ENCODE peak calls at places on chromosomes 4 and X, in six cellular contexts. X, H, K, D, J and N are unnamed samples.

GRCh38 chrX:47191806-47192401 is 1.7 kb upstream of the UBA1 start:
- DNase-seq in X (no peak), D (no peak), H (no peak), J (no peak), K (no peak), N (no peak)

GRCh38 chr4:56505269-56506109 is at the start of gene ARL9:
- DNase-seq in J (peak), D (peak), X (peak), K (peak), H (peak), N (peak)

GRCh38 chr4:112817933-112818921 is 181.3 kb downstream of the LARP7 start:
- DNase-seq in H (peak), X (peak), D (peak), J (no peak), K (peak), N (peak)

GRCh38 chrX:36908801-36909403 is 99.3 kb upstream of the FAM47C start:
- DNase-seq in D (no peak), H (no peak), K (peak), X (no peak), J (no peak), N (peak)

GRCh38 chr4:21830272-21830671 is 118.3 kb downstream of the KCNIP4 start:
- DNase-seq in H (no peak), X (no peak), D (no peak), J (no peak), K (peak), N (no peak)

GRCh38 chr4:73856518-73856917 is 3.4 kb downstream of the PF4V1 start:
- DNase-seq in X (no peak), D (no peak), J (no peak), H (no peak), K (peak), N (peak)

GRCh38 chrX:65706041-65706828 is 38.8 kb downstream of the MSN start:
- DNase-seq in H (peak), D (peak), J (peak), X (no peak), K (peak), N (peak)

GRCh38 chr4:113004655-113005054 is 44.8 kb upstream of the ANK2 start:
- DNase-seq in H (no peak), X (no peak), K (no peak), J (no peak), D (no peak), N (no peak)

GRCh38 chr4:1011022-1011694 is at the start of gene FGFRL1:
- DNase-seq in K (peak), X (peak), D (peak), H (peak), J (peak), N (peak)

GRCh38 chr4:153931804-153932203 is 142.9 kb upstream of the SFRP2 start:
- DNase-seq in D (no peak), H (no peak), J (no peak), X (no peak), K (peak), N (no peak)

GRCh38 chr4:2186133-2186864 is 55.6 kb downstream of the HAUS3 start:
- DNase-seq in H (peak), J (no peak), K (peak), D (no peak), X (peak), N (peak)

GRCh38 chr4:4308800-4309441 is 18.9 kb downstream of the ZBTB49 start:
- DNase-seq in D (no peak), J (no peak), H (no peak), X (no peak), K (peak), N (peak)

GRCh38 chrX:28498658-28499057 is 88.6 kb upstream of the IL1RAPL1 start:
- DNase-seq in K (peak), H (no peak), J (no peak), D (no peak), X (no peak), N (no peak)

GRCh38 chr4:158861766-158862165 is 92.9 kb downstream of the FNIP2 start:
- DNase-seq in J (no peak), D (no peak), K (no peak), H (no peak), X (no peak), N (no peak)

GRCh38 chrX:145405012-145405411 is 157.7 kb downstream of the SPANXN1 start:
- DNase-seq in D (peak), J (no peak), H (no peak), X (no peak), K (peak), N (no peak)

GRCh38 chrX:63809158-63809557 is 24.1 kb upstream of the ARHGEF9 start:
- DNase-seq in K (no peak), X (no peak), J (no peak), D (no peak), H (no peak), N (no peak)

GRCh38 chr4:7160439-7160838 is 31.9 kb upstream of the SORCS2 start:
- DNase-seq in D (no peak), J (no peak), K (no peak), H (peak), X (no peak), N (no peak)

GRCh38 chr4:47251363-47252135 is 212.0 kb downstream of the COMMD8 start:
- DNase-seq in X (no peak), K (no peak), H (no peak), J (no peak), D (no peak), N (no peak)

GRCh38 chr4:38920186-38920585 is 52.6 kb downstream of the FAM114A1 start:
- DNase-seq in D (no peak), J (no peak), X (no peak), K (no peak), H (no peak), N (no peak)

GRCh38 chr4:15893967-15894366 is 44.6 kb downstream of the FGFBP1 start:
- DNase-seq in D (no peak), H (peak), K (peak), X (no peak), J (no peak), N (peak)

GRCh38 chr4:140037353-140038030 is 116.5 kb downstream of the MAML3 start:
- DNase-seq in H (no peak), K (peak), X (no peak), D (no peak), J (no peak), N (peak)

GRCh38 chr4:106694232-106694631 is 325.7 kb upstream of the GIMD1 start:
- DNase-seq in H (no peak), J (no peak), X (no peak), K (no peak), D (no peak), N (no peak)

GRCh38 chr4:1862055-1862911 is 6.3 kb upstream of the LETM1 start:
- DNase-seq in D (peak), J (no peak), K (no peak), H (no peak), X (no peak), N (no peak)

GRCh38 chr4:122766353-122766705 is 33.8 kb downstream of the BBS12 start:
- DNase-seq in J (no peak), H (no peak), K (no peak), X (no peak), D (no peak), N (no peak)

GRCh38 chrX:111779582-111779981 is 96.4 kb upstream of the TRPC5OS start:
- DNase-seq in K (peak), D (no peak), J (no peak), H (no peak), X (no peak), N (no peak)

GRCh38 chr4:42655921-42656735 is 777 bp downstream of the ATP8A1 start:
- DNase-seq in X (peak), D (peak), J (peak), H (peak), K (no peak), N (no peak)

GRCh38 chrX:40736170-40736505 is 796 bp upstream of the MED14 start:
- DNase-seq in H (no peak), X (no peak), K (no peak), D (no peak), J (no peak), N (no peak)
- TF ChIP-seq CTCF in H (peak), X (no peak), K (no peak), D (no peak), J (peak), N (no peak)

DNA sequence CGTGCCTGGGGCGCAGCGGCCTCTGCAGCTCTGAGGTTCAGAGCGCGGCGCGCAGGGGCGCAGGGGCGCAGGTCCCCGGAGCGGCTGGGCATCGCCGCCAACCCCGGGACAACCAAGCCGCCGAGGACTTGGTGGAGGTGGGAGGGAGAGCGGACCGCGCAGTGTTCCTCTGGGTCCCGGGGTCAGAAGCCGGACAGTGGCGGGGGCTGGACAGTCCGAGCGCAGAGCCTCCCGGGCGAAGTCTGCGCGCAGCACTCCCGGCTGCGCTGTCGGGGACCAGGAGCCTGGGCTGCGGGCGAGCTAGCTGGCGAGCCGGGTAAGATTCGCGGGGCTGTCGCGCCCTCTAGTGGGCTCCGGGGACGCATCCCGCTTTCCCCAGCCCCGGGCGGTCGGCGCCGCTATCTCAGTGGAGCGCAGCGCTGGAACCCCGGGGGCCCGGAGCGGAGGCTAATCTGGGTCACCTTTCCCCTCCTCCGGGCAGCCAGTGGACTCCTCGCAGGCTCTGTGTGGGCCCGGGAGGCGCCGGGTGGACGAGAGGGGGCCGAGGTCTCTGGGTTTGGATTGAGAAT is 4.1 kb downstream of the PDGFRA start:
- DNase-seq in K (peak), X (peak), D (peak), H (peak), J (peak), N (peak)
- TF ChIP-seq CTCF in K (peak), X (peak), D (peak), H (peak), J (peak), N (peak)

DNA sequence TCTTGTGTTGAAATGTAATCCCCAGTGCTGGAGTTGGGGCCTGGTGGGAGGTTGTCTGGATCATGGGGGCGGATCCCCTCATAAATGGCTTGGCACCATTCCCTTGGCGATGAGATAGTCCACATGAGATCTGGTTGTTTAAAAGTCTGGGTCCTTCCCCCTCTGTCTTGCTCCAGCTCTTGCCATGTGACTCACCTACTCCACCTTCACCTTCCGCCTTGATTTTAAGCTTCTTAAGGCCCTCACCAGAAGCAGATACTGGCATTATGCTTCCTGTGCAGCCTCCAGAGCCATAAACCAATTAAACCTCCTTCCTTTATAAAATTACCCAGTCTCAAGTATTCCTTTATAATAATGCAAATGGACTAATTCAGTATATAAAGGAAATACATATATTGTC is 111.5 kb downstream of the NR3C2 start:
- DNase-seq in D (no peak), K (no peak), H (no peak), J (no peak), X (no peak), N (no peak)
- TF ChIP-seq CTCF in D (no peak), K (no peak), H (no peak), J (no peak), X (no peak), N (no peak)

GRCh38 chr4:162499478-162499877 is 335.7 kb upstream of the FSTL5 start:
- DNase-seq in X (no peak), J (no peak), H (no peak), K (peak), D (no peak), N (no peak)
- TF ChIP-seq CTCF in X (peak), J (no peak), H (no peak), K (peak), D (peak), N (peak)

GRCh38 chrX:84909151-84909550 is 94.5 kb upstream of the APOOL start:
- DNase-seq in D (no peak), J (no peak), H (no peak), X (no peak), K (peak), N (no peak)

GRCh38 chrX:84907324-84907946 is 96.2 kb upstream of the APOOL start:
- DNase-seq in H (no peak), X (no peak), D (no peak), K (peak), J (no peak), N (peak)
- TF ChIP-seq CTCF in H (no peak), X (no peak), D (no peak), K (no peak), J (no peak), N (peak)

DNA sequence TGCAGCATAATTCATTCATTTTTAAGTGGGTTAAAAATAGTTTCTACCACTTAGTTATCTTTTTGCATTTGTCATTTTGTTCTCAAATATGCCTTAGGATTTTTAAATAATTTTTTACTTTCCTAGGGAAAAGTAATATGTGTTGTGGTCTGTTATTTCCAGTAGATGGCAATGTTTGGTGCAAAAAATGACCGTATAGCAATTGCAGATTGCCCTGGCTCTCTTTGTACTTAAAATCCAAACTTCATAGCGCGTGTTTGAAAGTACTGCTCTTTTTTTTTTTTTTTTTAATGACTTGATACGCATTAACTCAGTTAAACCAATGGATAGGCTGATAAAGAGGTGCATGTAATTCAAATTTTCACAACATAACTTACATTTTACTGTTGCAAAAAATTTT is 74.4 kb upstream of the RBMX start:
- DNase-seq in X (no peak), H (no peak), D (no peak), J (no peak), K (peak), N (peak)
- TF ChIP-seq CTCF in X (peak), H (no peak), D (peak), J (no peak), K (peak), N (peak)

GRCh38 chr4:141134051-141134450 is 782 bp upstream of the RNF150 start:
- DNase-seq in H (no peak), K (peak), X (no peak), J (no peak), D (no peak), N (peak)

GRCh38 chr4:141131738-141132688 is 1.3 kb downstream of the RNF150 start:
- DNase-seq in K (peak), D (no peak), X (peak), J (no peak), H (no peak), N (no peak)

GRCh38 chr4:141134586-141134985 is 1.3 kb upstream of the RNF150 start:
- DNase-seq in H (no peak), X (no peak), K (no peak), D (no peak), J (no peak), N (no peak)

GRCh38 chr4:141132689-141133145 is 552 bp downstream of the RNF150 start:
- DNase-seq in J (no peak), H (no peak), K (peak), X (no peak), D (no peak), N (no peak)

GRCh38 chr4:141133146-141134006 is at the start of gene RNF150:
- DNase-seq in X (peak), J (no peak), K (peak), D (peak), H (peak), N (peak)
- TF ChIP-seq CTCF in X (peak), J (no peak), K (peak), D (no peak), H (peak), N (peak)

GRCh38 chrX:18410038-18410437 is 15.4 kb upstream of the CDKL5 start:
- DNase-seq in J (no peak), H (peak), K (peak), D (peak), X (no peak), N (peak)
- TF ChIP-seq CTCF in J (no peak), H (no peak), K (peak), D (no peak), X (no peak), N (peak)

GRCh38 chrX:70970482-70970999 is 39.6 kb upstream of the SLC7A3 start:
- DNase-seq in D (no peak), H (no peak), X (no peak), J (no peak), K (peak), N (peak)
- TF ChIP-seq CTCF in D (peak), H (no peak), X (no peak), J (peak), K (no peak), N (peak)

GRCh38 chr4:96380106-96380505 is 540.2 kb downstream of the PDHA2 start:
- DNase-seq in X (no peak), J (no peak), K (no peak), D (no peak), H (no peak), N (no peak)
- TF ChIP-seq CTCF in X (no peak), J (no peak), K (no peak), D (no peak), H (no peak), N (no peak)